ENCODE peak calls at places on chromosomes 1 and 21, in seven cellular contexts. One of them, this sample, is unnamed.

GRCh38 chr1:14850563-14850962 is 252.1 kb downstream of the KAZN start:
- DNase-seq in activated T-helper 1 cell treated with Interleukin-2 at 50 U/mL for 16 hours: no peak
- DNase-seq in activated B cell treated with CpG ODN at 0.5 μM for 24 hours: no peak
- DNase-seq in RKO: no peak
- DNase-seq in T-cell: no peak
- DNase-seq in neural progenitor cell: no peak
- DNase-seq in fibroblast of pulmonary artery: no peak
- DNase-seq in this sample: no peak

GRCh38 chr1:229620876-229621275 is 5.0 kb downstream of the TAF5L start:
- DNase-seq in activated T-helper 1 cell treated with Interleukin-2 at 50 U/mL for 16 hours: no peak
- DNase-seq in activated B cell treated with CpG ODN at 0.5 μM for 24 hours: no peak
- DNase-seq in RKO: no peak
- DNase-seq in T-cell: no peak
- DNase-seq in neural progenitor cell: no peak
- DNase-seq in fibroblast of pulmonary artery: peak
- DNase-seq in this sample: no peak

GRCh38 chr1:64171797-64172281 is 31.6 kb upstream of the UBE2U start:
- DNase-seq in activated T-helper 1 cell treated with Interleukin-2 at 50 U/mL for 16 hours: no peak
- DNase-seq in activated B cell treated with CpG ODN at 0.5 μM for 24 hours: no peak
- DNase-seq in RKO: no peak
- DNase-seq in T-cell: no peak
- DNase-seq in neural progenitor cell: no peak
- DNase-seq in fibroblast of pulmonary artery: peak
- DNase-seq in this sample: no peak

GRCh38 chr1:8667869-8668595 is 149.4 kb downstream of the RERE start:
- DNase-seq in activated T-helper 1 cell treated with Interleukin-2 at 50 U/mL for 16 hours: no peak
- DNase-seq in activated B cell treated with CpG ODN at 0.5 μM for 24 hours: no peak
- DNase-seq in RKO: no peak
- DNase-seq in T-cell: no peak
- DNase-seq in neural progenitor cell: no peak
- DNase-seq in fibroblast of pulmonary artery: peak
- DNase-seq in this sample: peak

GRCh38 chr1:6028042-6028895 is 17.4 kb upstream of the KCNAB2 start:
- DNase-seq in activated T-helper 1 cell treated with Interleukin-2 at 50 U/mL for 16 hours: peak
- DNase-seq in activated B cell treated with CpG ODN at 0.5 μM for 24 hours: peak
- DNase-seq in RKO: no peak
- DNase-seq in T-cell: peak
- DNase-seq in neural progenitor cell: no peak
- DNase-seq in fibroblast of pulmonary artery: no peak
- DNase-seq in this sample: no peak

GRCh38 chr1:30668546-30669327 is 54.6 kb downstream of the MATN1 start:
- DNase-seq in activated T-helper 1 cell treated with Interleukin-2 at 50 U/mL for 16 hours: no peak
- DNase-seq in activated B cell treated with CpG ODN at 0.5 μM for 24 hours: no peak
- DNase-seq in RKO: no peak
- DNase-seq in T-cell: no peak
- DNase-seq in neural progenitor cell: no peak
- DNase-seq in fibroblast of pulmonary artery: no peak
- DNase-seq in this sample: no peak

GRCh38 chr1:179955731-179956130 is 1.1 kb downstream of the CEP350 start:
- DNase-seq in activated T-helper 1 cell treated with Interleukin-2 at 50 U/mL for 16 hours: no peak
- DNase-seq in activated B cell treated with CpG ODN at 0.5 μM for 24 hours: no peak
- DNase-seq in RKO: peak
- DNase-seq in T-cell: no peak
- DNase-seq in neural progenitor cell: no peak
- DNase-seq in fibroblast of pulmonary artery: no peak
- DNase-seq in this sample: no peak

GRCh38 chr1:208242186-208242585 is 2.0 kb downstream of the PLXNA2 start:
- DNase-seq in activated T-helper 1 cell treated with Interleukin-2 at 50 U/mL for 16 hours: no peak
- DNase-seq in activated B cell treated with CpG ODN at 0.5 μM for 24 hours: no peak
- DNase-seq in RKO: no peak
- DNase-seq in T-cell: no peak
- DNase-seq in neural progenitor cell: no peak
- DNase-seq in fibroblast of pulmonary artery: no peak
- DNase-seq in this sample: no peak

GRCh38 chr1:242787968-242788367 is 263.5 kb upstream of the PLD5 start:
- DNase-seq in activated T-helper 1 cell treated with Interleukin-2 at 50 U/mL for 16 hours: no peak
- DNase-seq in activated B cell treated with CpG ODN at 0.5 μM for 24 hours: no peak
- DNase-seq in RKO: no peak
- DNase-seq in T-cell: no peak
- DNase-seq in neural progenitor cell: no peak
- DNase-seq in fibroblast of pulmonary artery: no peak
- DNase-seq in this sample: no peak

GRCh38 chr1:245026252-245026651 is 128.5 kb upstream of the KIF26B start:
- DNase-seq in activated T-helper 1 cell treated with Interleukin-2 at 50 U/mL for 16 hours: no peak
- DNase-seq in activated B cell treated with CpG ODN at 0.5 μM for 24 hours: no peak
- DNase-seq in RKO: no peak
- DNase-seq in T-cell: no peak
- DNase-seq in neural progenitor cell: no peak
- DNase-seq in fibroblast of pulmonary artery: no peak
- DNase-seq in this sample: no peak

GRCh38 chr21:41235214-41235613 is 67.3 kb downstream of the BACE2 start:
- DNase-seq in activated T-helper 1 cell treated with Interleukin-2 at 50 U/mL for 16 hours: no peak
- DNase-seq in activated B cell treated with CpG ODN at 0.5 μM for 24 hours: no peak
- DNase-seq in RKO: no peak
- DNase-seq in T-cell: no peak
- DNase-seq in neural progenitor cell: no peak
- DNase-seq in fibroblast of pulmonary artery: peak
- DNase-seq in this sample: no peak

GRCh38 chr1:207991331-207991914 is 80.5 kb upstream of the CD34 start:
- DNase-seq in activated T-helper 1 cell treated with Interleukin-2 at 50 U/mL for 16 hours: no peak
- DNase-seq in activated B cell treated with CpG ODN at 0.5 μM for 24 hours: no peak
- DNase-seq in RKO: no peak
- DNase-seq in T-cell: no peak
- DNase-seq in neural progenitor cell: no peak
- DNase-seq in fibroblast of pulmonary artery: no peak
- DNase-seq in this sample: no peak

GRCh38 chr1:21289700-21290545 is at the start of gene ECE1:
- DNase-seq in activated T-helper 1 cell treated with Interleukin-2 at 50 U/mL for 16 hours: peak
- DNase-seq in activated B cell treated with CpG ODN at 0.5 μM for 24 hours: peak
- DNase-seq in RKO: peak
- DNase-seq in T-cell: peak
- DNase-seq in neural progenitor cell: peak
- DNase-seq in fibroblast of pulmonary artery: peak
- DNase-seq in this sample: no peak

This sample was measured in left cardiac atrium.